ENCODE peak calls at places on chromosomes 1 and 21, in seven cellular contexts. F is astrocyte, X is hypothalamus, S is AG10803, R is thoracic aorta, Z is NCI-H1694 treated with DMSO at 0.1 percent for 48 hours, P is posterior vena cava. C is an unnamed sample.

GRCh38 chr1:95041491-95042165 is 31.1 kb downstream of the ALG14 start:
- DNase-seq in F (peak), X (no peak), S (peak), R (no peak), Z (peak), P (no peak), C (no peak)

GRCh38 chr1:220516014-220516721 is 11.8 kb upstream of the MARK1 start:
- DNase-seq in F (peak), X (no peak), S (no peak), R (no peak), Z (no peak), P (no peak), C (no peak)

GRCh38 chr21:45637883-45638282 is 5.6 kb upstream of the PCBP3 start:
- DNase-seq in F (no peak), X (no peak), S (no peak), R (no peak), Z (no peak), P (no peak), C (no peak)

GRCh38 chr1:64092851-64093371 is 110.5 kb upstream of the UBE2U start:
- DNase-seq in F (no peak), X (no peak), S (no peak), R (no peak), Z (no peak), P (no peak), C (no peak)

GRCh38 chr1:233945573-233945972 is 41.1 kb downstream of the SLC35F3 start:
- DNase-seq in F (peak), X (no peak), S (no peak), R (no peak), Z (no peak), P (no peak), C (no peak)

GRCh38 chr1:78651247-78651646 is 1.6 kb downstream of the IFI44 start:
- DNase-seq in F (peak), X (no peak), S (peak), R (no peak), Z (no peak), P (peak), C (no peak)

GRCh38 chr1:88800382-88801051 is 90.8 kb downstream of the GTF2B start:
- DNase-seq in F (peak), X (no peak), S (peak), R (no peak), Z (peak), P (no peak), C (no peak)

GRCh38 chr1:26690157-26690556 is 5.7 kb upstream of the ARID1A start:
- DNase-seq in F (no peak), X (no peak), S (no peak), R (no peak), Z (no peak), P (no peak), C (no peak)

GRCh38 chr1:98051065-98051675 is 130.3 kb upstream of the DPYD start:
- DNase-seq in F (peak), X (peak), S (peak), R (no peak), Z (peak), P (no peak), C (no peak)

GRCh38 chr1:20481158-20481617 is 4.8 kb downstream of the CAMK2N1 start:
- DNase-seq in F (no peak), X (no peak), S (no peak), R (no peak), Z (no peak), P (peak), C (no peak)

GRCh38 chr1:37795340-37796110 is 1.9 kb downstream of the MANEAL start:
- DNase-seq in F (peak), X (no peak), S (peak), R (no peak), Z (no peak), P (no peak), C (no peak)

GRCh38 chr1:113057006-113057405 is 16.0 kb upstream of the LRIG2 start:
- DNase-seq in F (no peak), X (no peak), S (no peak), R (no peak), Z (no peak), P (no peak), C (no peak)

GRCh38 chr1:110734146-110734680 is 59.5 kb upstream of the KCNA3 start:
- DNase-seq in F (no peak), X (no peak), S (no peak), R (no peak), Z (peak), P (no peak), C (no peak)

GRCh38 chr1:159089184-159089791 is 12.7 kb upstream of the AIM2 start:
- DNase-seq in F (no peak), X (no peak), S (no peak), R (no peak), Z (no peak), P (no peak), C (no peak)

C was measured in GM18507.